ENCODE peak calls at places on chromosome 12, in nine cellular contexts. One of them, this sample, is unnamed.

GRCh38 chr12:124006582-124007170 is 33.7 kb downstream of the ZNF664 start:
- DNase-seq in hypothalamus: no peak
- DNase-seq in stimulated activated CD4-positive, alpha-beta T cell treated with anti-CD3 and anti-CD28 coated beads, Interleukin-4, amount 100 ng/mL, for 24 hours: no peak
- DNase-seq in G401: no peak
- DNase-seq in PC-9: no peak
- DNase-seq in iPS-NIHi11: no peak
- DNase-seq in CD8-positive, alpha-beta T cell: no peak
- DNase-seq in DMS79 treated with DMSO at 0.1 percent for 48 hours: no peak
- DNase-seq in activated T-cell treated with anti-CD3 and anti-CD28 coated beads for 1 hour: no peak
- DNase-seq in this sample: peak; percentile 33

GRCh38 chr12:22160396-22161003 is 114.5 kb downstream of the CMAS start:
- DNase-seq in DMS79 treated with DMSO at 0.1 percent for 48 hours: no peak
- DNase-seq in stimulated activated CD4-positive, alpha-beta T cell treated with anti-CD3 and anti-CD28 coated beads, Interleukin-4, amount 100 ng/mL, for 24 hours: no peak
- DNase-seq in activated T-cell treated with anti-CD3 and anti-CD28 coated beads for 1 hour: no peak
- DNase-seq in CD8-positive, alpha-beta T cell: no peak
- DNase-seq in hypothalamus: no peak
- DNase-seq in iPS-NIHi11: no peak
- DNase-seq in G401: no peak
- DNase-seq in PC-9: no peak
- DNase-seq in this sample: peak; percentile 35

GRCh38 chr12:5047094-5047493 is 3.4 kb downstream of the KCNA5 start:
- DNase-seq in activated T-cell treated with anti-CD3 and anti-CD28 coated beads for 1 hour: no peak
- DNase-seq in iPS-NIHi11: no peak
- DNase-seq in DMS79 treated with DMSO at 0.1 percent for 48 hours: no peak
- DNase-seq in hypothalamus: no peak
- DNase-seq in stimulated activated CD4-positive, alpha-beta T cell treated with anti-CD3 and anti-CD28 coated beads, Interleukin-4, amount 100 ng/mL, for 24 hours: no peak
- DNase-seq in PC-9: no peak
- DNase-seq in CD8-positive, alpha-beta T cell: no peak
- DNase-seq in G401: peak; percentile 13
- DNase-seq in this sample: no peak

GRCh38 chr12:131950182-131950913 is 606 bp downstream of the EP400 start:
- DNase-seq in stimulated activated CD4-positive, alpha-beta T cell treated with anti-CD3 and anti-CD28 coated beads, Interleukin-4, amount 100 ng/mL, for 24 hours: peak; percentile 37
- DNase-seq in iPS-NIHi11: peak; percentile 60
- DNase-seq in G401: no peak
- DNase-seq in PC-9: peak; percentile 29
- DNase-seq in activated T-cell treated with anti-CD3 and anti-CD28 coated beads for 1 hour: no peak
- DNase-seq in hypothalamus: no peak
- DNase-seq in CD8-positive, alpha-beta T cell: no peak
- DNase-seq in DMS79 treated with DMSO at 0.1 percent for 48 hours: no peak
- DNase-seq in this sample: no peak

GRCh38 chr12:6396031-6396430 is 12.1 kb downstream of the LTBR start:
- DNase-seq in CD8-positive, alpha-beta T cell: no peak
- DNase-seq in DMS79 treated with DMSO at 0.1 percent for 48 hours: no peak
- DNase-seq in hypothalamus: no peak
- DNase-seq in iPS-NIHi11: no peak
- DNase-seq in activated T-cell treated with anti-CD3 and anti-CD28 coated beads for 1 hour: no peak
- DNase-seq in stimulated activated CD4-positive, alpha-beta T cell treated with anti-CD3 and anti-CD28 coated beads, Interleukin-4, amount 100 ng/mL, for 24 hours: no peak
- DNase-seq in G401: no peak
- DNase-seq in PC-9: no peak
- DNase-seq in this sample: no peak

GRCh38 chr12:123129651-123130050 is 21.2 kb downstream of the PITPNM2 start:
- DNase-seq in G401: no peak
- DNase-seq in PC-9: no peak
- DNase-seq in CD8-positive, alpha-beta T cell: no peak
- DNase-seq in stimulated activated CD4-positive, alpha-beta T cell treated with anti-CD3 and anti-CD28 coated beads, Interleukin-4, amount 100 ng/mL, for 24 hours: no peak
- DNase-seq in iPS-NIHi11: no peak
- DNase-seq in activated T-cell treated with anti-CD3 and anti-CD28 coated beads for 1 hour: no peak
- DNase-seq in hypothalamus: no peak
- DNase-seq in DMS79 treated with DMSO at 0.1 percent for 48 hours: no peak
- DNase-seq in this sample: no peak

GRCh38 chr12:28108599-28108998 is 81.7 kb upstream of the CCDC91 start:
- DNase-seq in iPS-NIHi11: no peak
- DNase-seq in PC-9: no peak
- DNase-seq in activated T-cell treated with anti-CD3 and anti-CD28 coated beads for 1 hour: no peak
- DNase-seq in DMS79 treated with DMSO at 0.1 percent for 48 hours: no peak
- DNase-seq in stimulated activated CD4-positive, alpha-beta T cell treated with anti-CD3 and anti-CD28 coated beads, Interleukin-4, amount 100 ng/mL, for 24 hours: no peak
- DNase-seq in G401: no peak
- DNase-seq in hypothalamus: no peak
- DNase-seq in CD8-positive, alpha-beta T cell: no peak
- DNase-seq in this sample: no peak

GRCh38 chr12:119115296-119115905 is 63.3 kb upstream of the HSPB8 start:
- DNase-seq in PC-9: peak; percentile 27
- DNase-seq in DMS79 treated with DMSO at 0.1 percent for 48 hours: peak; percentile 57
- DNase-seq in CD8-positive, alpha-beta T cell: no peak
- DNase-seq in hypothalamus: no peak
- DNase-seq in stimulated activated CD4-positive, alpha-beta T cell treated with anti-CD3 and anti-CD28 coated beads, Interleukin-4, amount 100 ng/mL, for 24 hours: peak; percentile 10
- DNase-seq in activated T-cell treated with anti-CD3 and anti-CD28 coated beads for 1 hour: no peak
- DNase-seq in G401: peak; percentile 62
- DNase-seq in iPS-NIHi11: peak; percentile 82
- DNase-seq in this sample: no peak

GRCh38 chr12:30783946-30784345 is 29.2 kb upstream of the CAPRIN2 start:
- DNase-seq in CD8-positive, alpha-beta T cell: no peak
- DNase-seq in iPS-NIHi11: no peak
- DNase-seq in stimulated activated CD4-positive, alpha-beta T cell treated with anti-CD3 and anti-CD28 coated beads, Interleukin-4, amount 100 ng/mL, for 24 hours: no peak
- DNase-seq in activated T-cell treated with anti-CD3 and anti-CD28 coated beads for 1 hour: no peak
- DNase-seq in PC-9: no peak
- DNase-seq in DMS79 treated with DMSO at 0.1 percent for 48 hours: no peak
- DNase-seq in hypothalamus: no peak
- DNase-seq in G401: no peak
- DNase-seq in this sample: no peak

GRCh38 chr12:130401703-130402102 is 64.0 kb downstream of the PIWIL1 start:
- DNase-seq in activated T-cell treated with anti-CD3 and anti-CD28 coated beads for 1 hour: no peak
- DNase-seq in hypothalamus: no peak
- DNase-seq in PC-9: no peak
- DNase-seq in G401: peak; percentile 16
- DNase-seq in iPS-NIHi11: no peak
- DNase-seq in stimulated activated CD4-positive, alpha-beta T cell treated with anti-CD3 and anti-CD28 coated beads, Interleukin-4, amount 100 ng/mL, for 24 hours: no peak
- DNase-seq in CD8-positive, alpha-beta T cell: no peak
- DNase-seq in DMS79 treated with DMSO at 0.1 percent for 48 hours: no peak
- DNase-seq in this sample: no peak

GRCh38 chr12:4908694-4909396 is 860 bp upstream of the KCNA1 start:
- DNase-seq in hypothalamus: no peak
- DNase-seq in DMS79 treated with DMSO at 0.1 percent for 48 hours: peak; percentile 7
- DNase-seq in stimulated activated CD4-positive, alpha-beta T cell treated with anti-CD3 and anti-CD28 coated beads, Interleukin-4, amount 100 ng/mL, for 24 hours: no peak
- DNase-seq in activated T-cell treated with anti-CD3 and anti-CD28 coated beads for 1 hour: no peak
- DNase-seq in PC-9: no peak
- DNase-seq in CD8-positive, alpha-beta T cell: no peak
- DNase-seq in iPS-NIHi11: peak; percentile 92
- DNase-seq in G401: peak; percentile 72
- DNase-seq in this sample: no peak

GRCh38 chr12:123363743-123364531 is 710 bp downstream of the SBNO1 start:
- DNase-seq in activated T-cell treated with anti-CD3 and anti-CD28 coated beads for 1 hour: no peak
- DNase-seq in stimulated activated CD4-positive, alpha-beta T cell treated with anti-CD3 and anti-CD28 coated beads, Interleukin-4, amount 100 ng/mL, for 24 hours: peak; percentile 30
- DNase-seq in DMS79 treated with DMSO at 0.1 percent for 48 hours: peak; percentile 10
- DNase-seq in iPS-NIHi11: peak; percentile 38
- DNase-seq in CD8-positive, alpha-beta T cell: peak; percentile 4
- DNase-seq in hypothalamus: no peak
- DNase-seq in PC-9: peak; percentile 7
- DNase-seq in G401: peak; percentile 25
- DNase-seq in this sample: peak; percentile 28

GRCh38 chr12:19198272-19198671 is 68.7 kb downstream of the PLEKHA5 start:
- DNase-seq in PC-9: peak; percentile 46
- DNase-seq in G401: no peak
- DNase-seq in DMS79 treated with DMSO at 0.1 percent for 48 hours: no peak
- DNase-seq in activated T-cell treated with anti-CD3 and anti-CD28 coated beads for 1 hour: no peak
- DNase-seq in iPS-NIHi11: no peak
- DNase-seq in CD8-positive, alpha-beta T cell: no peak
- DNase-seq in stimulated activated CD4-positive, alpha-beta T cell treated with anti-CD3 and anti-CD28 coated beads, Interleukin-4, amount 100 ng/mL, for 24 hours: no peak
- DNase-seq in hypothalamus: no peak
- DNase-seq in this sample: no peak

GRCh38 chr12:1644523-1645438 is 15.8 kb downstream of the WNT5B start:
- DNase-seq in activated T-cell treated with anti-CD3 and anti-CD28 coated beads for 1 hour: no peak
- DNase-seq in stimulated activated CD4-positive, alpha-beta T cell treated with anti-CD3 and anti-CD28 coated beads, Interleukin-4, amount 100 ng/mL, for 24 hours: no peak
- DNase-seq in PC-9: no peak
- DNase-seq in G401: peak; percentile 97
- DNase-seq in CD8-positive, alpha-beta T cell: no peak
- DNase-seq in hypothalamus: peak; percentile 63
- DNase-seq in DMS79 treated with DMSO at 0.1 percent for 48 hours: peak; percentile 82
- DNase-seq in iPS-NIHi11: no peak
- DNase-seq in this sample: no peak

GRCh38 chr12:59113831-59114273 is 193.5 kb upstream of the LRIG3 start:
- DNase-seq in PC-9: peak; percentile 64
- DNase-seq in G401: peak; percentile 52
- DNase-seq in DMS79 treated with DMSO at 0.1 percent for 48 hours: no peak
- DNase-seq in iPS-NIHi11: peak; percentile 73
- DNase-seq in activated T-cell treated with anti-CD3 and anti-CD28 coated beads for 1 hour: peak; percentile 3
- DNase-seq in hypothalamus: no peak
- DNase-seq in CD8-positive, alpha-beta T cell: no peak
- DNase-seq in stimulated activated CD4-positive, alpha-beta T cell treated with anti-CD3 and anti-CD28 coated beads, Interleukin-4, amount 100 ng/mL, for 24 hours: peak; percentile 13
- DNase-seq in this sample: no peak

GRCh38 chr12:9127936-9128663 is 12.4 kb upstream of the A2M start:
- DNase-seq in activated T-cell treated with anti-CD3 and anti-CD28 coated beads for 1 hour: no peak
- DNase-seq in G401: no peak
- DNase-seq in stimulated activated CD4-positive, alpha-beta T cell treated with anti-CD3 and anti-CD28 coated beads, Interleukin-4, amount 100 ng/mL, for 24 hours: no peak
- DNase-seq in PC-9: no peak
- DNase-seq in iPS-NIHi11: no peak
- DNase-seq in hypothalamus: no peak
- DNase-seq in DMS79 treated with DMSO at 0.1 percent for 48 hours: no peak
- DNase-seq in CD8-positive, alpha-beta T cell: no peak
- DNase-seq in this sample: no peak

GRCh38 chr12:89016970-89017778 is 335.1 kb downstream of the DUSP6 start:
- DNase-seq in DMS79 treated with DMSO at 0.1 percent for 48 hours: peak; percentile 55
- DNase-seq in stimulated activated CD4-positive, alpha-beta T cell treated with anti-CD3 and anti-CD28 coated beads, Interleukin-4, amount 100 ng/mL, for 24 hours: peak; percentile 55
- DNase-seq in hypothalamus: no peak
- DNase-seq in CD8-positive, alpha-beta T cell: no peak
- DNase-seq in activated T-cell treated with anti-CD3 and anti-CD28 coated beads for 1 hour: no peak
- DNase-seq in G401: peak; percentile 77
- DNase-seq in PC-9: peak; percentile 31
- DNase-seq in iPS-NIHi11: peak; percentile 36
- DNase-seq in this sample: peak; percentile 36

GRCh38 chr12:10197879-10198278 is 14.8 kb upstream of the GABARAPL1 start:
- DNase-seq in G401: no peak
- DNase-seq in PC-9: no peak
- DNase-seq in stimulated activated CD4-positive, alpha-beta T cell treated with anti-CD3 and anti-CD28 coated beads, Interleukin-4, amount 100 ng/mL, for 24 hours: no peak
- DNase-seq in iPS-NIHi11: no peak
- DNase-seq in hypothalamus: no peak
- DNase-seq in CD8-positive, alpha-beta T cell: no peak
- DNase-seq in DMS79 treated with DMSO at 0.1 percent for 48 hours: no peak
- DNase-seq in activated T-cell treated with anti-CD3 and anti-CD28 coated beads for 1 hour: no peak
- DNase-seq in this sample: no peak

GRCh38 chr12:2011641-2012607 is 7.7 kb upstream of the DCP1B start:
- DNase-seq in hypothalamus: no peak
- DNase-seq in DMS79 treated with DMSO at 0.1 percent for 48 hours: peak; percentile 24
- DNase-seq in G401: no peak
- DNase-seq in activated T-cell treated with anti-CD3 and anti-CD28 coated beads for 1 hour: no peak
- DNase-seq in CD8-positive, alpha-beta T cell: no peak
- DNase-seq in stimulated activated CD4-positive, alpha-beta T cell treated with anti-CD3 and anti-CD28 coated beads, Interleukin-4, amount 100 ng/mL, for 24 hours: no peak
- DNase-seq in PC-9: no peak
- DNase-seq in iPS-NIHi11: no peak
- DNase-seq in this sample: no peak

GRCh38 chr12:56872366-56872765 is 61.8 kb downstream of the SDR9C7 start:
- DNase-seq in PC-9: no peak
- DNase-seq in DMS79 treated with DMSO at 0.1 percent for 48 hours: no peak
- DNase-seq in activated T-cell treated with anti-CD3 and anti-CD28 coated beads for 1 hour: no peak
- DNase-seq in G401: no peak
- DNase-seq in hypothalamus: no peak
- DNase-seq in stimulated activated CD4-positive, alpha-beta T cell treated with anti-CD3 and anti-CD28 coated beads, Interleukin-4, amount 100 ng/mL, for 24 hours: no peak
- DNase-seq in iPS-NIHi11: no peak
- DNase-seq in CD8-positive, alpha-beta T cell: no peak
- DNase-seq in this sample: no peak

GRCh38 chr12:120394483-120395367 is 25.8 kb upstream of the MSI1 start:
- DNase-seq in iPS-NIHi11: peak; percentile 84
- DNase-seq in CD8-positive, alpha-beta T cell: no peak
- DNase-seq in stimulated activated CD4-positive, alpha-beta T cell treated with anti-CD3 and anti-CD28 coated beads, Interleukin-4, amount 100 ng/mL, for 24 hours: no peak
- DNase-seq in PC-9: peak; percentile 93
- DNase-seq in hypothalamus: no peak
- DNase-seq in DMS79 treated with DMSO at 0.1 percent for 48 hours: peak; percentile 81
- DNase-seq in activated T-cell treated with anti-CD3 and anti-CD28 coated beads for 1 hour: no peak
- DNase-seq in G401: no peak
- DNase-seq in this sample: no peak

GRCh38 chr12:109223211-109223610 is 85.9 kb downstream of the FOXN4 start:
- DNase-seq in G401: no peak
- DNase-seq in iPS-NIHi11: no peak
- DNase-seq in PC-9: no peak
- DNase-seq in CD8-positive, alpha-beta T cell: no peak
- DNase-seq in activated T-cell treated with anti-CD3 and anti-CD28 coated beads for 1 hour: no peak
- DNase-seq in DMS79 treated with DMSO at 0.1 percent for 48 hours: no peak
- DNase-seq in stimulated activated CD4-positive, alpha-beta T cell treated with anti-CD3 and anti-CD28 coated beads, Interleukin-4, amount 100 ng/mL, for 24 hours: no peak
- DNase-seq in hypothalamus: no peak
- DNase-seq in this sample: no peak